ENCODE peak calls at places on chromosomes 13 and 19, in six cellular contexts. One of them, this sample, is unnamed.
A peak's percentile ranks its signal among the peaks of the same experiment; 100 is the strongest.

GRCh38 chr19:8336665-8337064 is 6.4 kb downstream of the KANK3 start:
- DNase-seq in amygdala: no peak
- DNase-seq in ELF-1: no peak
- DNase-seq in iris pigment epithelial cell: no peak
- DNase-seq in IMR-90: no peak
- DNase-seq in small intestine: no peak
- DNase-seq in this sample: no peak

GRCh38 chr19:40216013-40216776 is 2.0 kb downstream of the TTC9B start:
- DNase-seq in ELF-1: no peak
- DNase-seq in iris pigment epithelial cell: no peak
- DNase-seq in amygdala: no peak
- DNase-seq in small intestine: no peak
- DNase-seq in IMR-90: no peak
- DNase-seq in this sample: no peak

GRCh38 chr19:13920940-13921744 is 15.1 kb downstream of the CC2D1A start:
- DNase-seq in amygdala: peak; percentile 58
- DNase-seq in iris pigment epithelial cell: peak; percentile 64
- DNase-seq in small intestine: peak; percentile 62
- DNase-seq in IMR-90: peak; percentile 44
- DNase-seq in ELF-1: peak; percentile 67
- DNase-seq in this sample: peak; percentile 73

GRCh38 chr19:1316466-1316865 is 30.8 kb downstream of the EFNA2 start:
- DNase-seq in amygdala: no peak
- DNase-seq in iris pigment epithelial cell: no peak
- DNase-seq in IMR-90: no peak
- DNase-seq in ELF-1: no peak
- DNase-seq in small intestine: no peak
- DNase-seq in this sample: no peak

GRCh38 chr13:110583178-110583865 is 21.8 kb upstream of the RAB20 start:
- DNase-seq in iris pigment epithelial cell: no peak
- DNase-seq in amygdala: no peak
- DNase-seq in ELF-1: no peak
- DNase-seq in IMR-90: no peak
- DNase-seq in small intestine: no peak
- DNase-seq in this sample: no peak

GRCh38 chr13:71873418-71874276 is 6.6 kb upstream of the DACH1 start:
- DNase-seq in small intestine: peak; percentile 11
- DNase-seq in iris pigment epithelial cell: no peak
- DNase-seq in amygdala: no peak
- DNase-seq in ELF-1: no peak
- DNase-seq in IMR-90: no peak
- DNase-seq in this sample: no peak

GRCh38 chr19:56751078-56751489 is 79.5 kb upstream of the ZNF835 start:
- DNase-seq in ELF-1: no peak
- DNase-seq in IMR-90: no peak
- DNase-seq in iris pigment epithelial cell: peak; percentile 6
- DNase-seq in amygdala: peak; percentile 87
- DNase-seq in small intestine: no peak
- DNase-seq in this sample: no peak

GRCh38 chr19:45887311-45887710 is 1.4 kb upstream of the IRF2BP1 start:
- DNase-seq in amygdala: no peak
- DNase-seq in IMR-90: no peak
- DNase-seq in ELF-1: no peak
- DNase-seq in small intestine: no peak
- DNase-seq in iris pigment epithelial cell: no peak
- DNase-seq in this sample: no peak

GRCh38 chr19:940591-941291 is 14.9 kb downstream of the ARID3A start:
- DNase-seq in iris pigment epithelial cell: no peak
- DNase-seq in amygdala: peak; percentile 75
- DNase-seq in ELF-1: no peak
- DNase-seq in IMR-90: peak; percentile 57
- DNase-seq in small intestine: peak; percentile 88
- DNase-seq in this sample: peak; percentile 76

GRCh38 chr19:46371371-46371901 is 24.5 kb downstream of the PPP5C start:
- DNase-seq in small intestine: no peak
- DNase-seq in iris pigment epithelial cell: no peak
- DNase-seq in amygdala: no peak
- DNase-seq in IMR-90: peak; percentile 28
- DNase-seq in ELF-1: no peak
- DNase-seq in this sample: no peak

GRCh38 chr19:13797870-13798269 is 2.6 kb downstream of the ZSWIM4 start:
- DNase-seq in small intestine: no peak
- DNase-seq in iris pigment epithelial cell: peak; percentile 91
- DNase-seq in ELF-1: no peak
- DNase-seq in amygdala: no peak
- DNase-seq in IMR-90: peak; percentile 71
- DNase-seq in this sample: no peak

GRCh38 chr13:33109319-33109718 is 93.1 kb downstream of the KL start:
- DNase-seq in amygdala: no peak
- DNase-seq in iris pigment epithelial cell: no peak
- DNase-seq in IMR-90: no peak
- DNase-seq in small intestine: no peak
- DNase-seq in ELF-1: no peak
- DNase-seq in this sample: no peak

GRCh38 chr19:38977445-38978314 is 2.1 kb upstream of the FBXO17 start:
- DNase-seq in ELF-1: peak; percentile 59
- DNase-seq in IMR-90: peak; percentile 50
- DNase-seq in small intestine: no peak
- DNase-seq in iris pigment epithelial cell: peak; percentile 69
- DNase-seq in amygdala: no peak
- DNase-seq in this sample: no peak

GRCh38 chr19:15290149-15290548 is 42.2 kb downstream of the BRD4 start:
- DNase-seq in amygdala: no peak
- DNase-seq in ELF-1: no peak
- DNase-seq in iris pigment epithelial cell: no peak
- DNase-seq in IMR-90: no peak
- DNase-seq in small intestine: no peak
- DNase-seq in this sample: no peak

GRCh38 chr13:50901701-50902100 is 7.9 kb upstream of the RNASEH2B start:
- DNase-seq in ELF-1: no peak
- DNase-seq in small intestine: no peak
- DNase-seq in iris pigment epithelial cell: no peak
- DNase-seq in IMR-90: no peak
- DNase-seq in amygdala: no peak
- DNase-seq in this sample: no peak

GRCh38 chr13:88248393-88248792 is 577.2 kb downstream of the SLITRK5 start:
- DNase-seq in IMR-90: no peak
- DNase-seq in ELF-1: peak; percentile 7
- DNase-seq in small intestine: no peak
- DNase-seq in iris pigment epithelial cell: no peak
- DNase-seq in amygdala: no peak
- DNase-seq in this sample: no peak

This sample was measured in SW480.